ENCODE peak calls at places on chromosomes 16 and 17, in ten cellular contexts. One of them, this sample, is unnamed.

GRCh38 chr17:28371245-28372202 is at the start of gene SARM1:
- DNase-seq in cardiac muscle cell: peak; percentile 95
- DNase-seq in astrocyte of the spinal cord: peak; percentile 92
- DNase-seq in foreskin fibroblast: peak; percentile 88
- DNase-seq in upper lobe of left lung: peak; percentile 95
- DNase-seq in A549: peak; percentile 94
- DNase-seq in kidney epithelial cell: no peak
- DNase-seq in fibroblast of the aortic adventitia: peak; percentile 82
- DNase-seq in MCF 10A: peak; percentile 27
- DNase-seq in IMR-90: peak; percentile 85
- DNase-seq in this sample: peak; percentile 98

GRCh38 chr17:55295411-55296170 is 30.8 kb downstream of the HLF start:
- DNase-seq in cardiac muscle cell: peak; percentile 51
- DNase-seq in astrocyte of the spinal cord: peak; percentile 48
- DNase-seq in foreskin fibroblast: no peak
- DNase-seq in upper lobe of left lung: no peak
- DNase-seq in A549: peak; percentile 68
- DNase-seq in kidney epithelial cell: peak; percentile 31
- DNase-seq in fibroblast of the aortic adventitia: peak; percentile 59
- DNase-seq in MCF 10A: peak; percentile 74
- DNase-seq in IMR-90: peak; percentile 43
- DNase-seq in this sample: peak; percentile 66

GRCh38 chr16:72066747-72067146 is 3.7 kb downstream of the HPR start:
- DNase-seq in cardiac muscle cell: peak; percentile 72
- DNase-seq in astrocyte of the spinal cord: peak; percentile 43
- DNase-seq in foreskin fibroblast: peak; percentile 20
- DNase-seq in upper lobe of left lung: no peak
- DNase-seq in A549: peak; percentile 53
- DNase-seq in kidney epithelial cell: no peak
- DNase-seq in fibroblast of the aortic adventitia: peak; percentile 83
- DNase-seq in MCF 10A: peak; percentile 54
- DNase-seq in IMR-90: peak; percentile 64
- DNase-seq in this sample: no peak

GRCh38 chr17:55750750-55751641 is at the start of gene PCTP:
- DNase-seq in cardiac muscle cell: peak; percentile 94
- DNase-seq in astrocyte of the spinal cord: peak; percentile 93
- DNase-seq in foreskin fibroblast: peak; percentile 94
- DNase-seq in upper lobe of left lung: peak; percentile 96
- DNase-seq in A549: peak; percentile 94
- DNase-seq in kidney epithelial cell: peak; percentile 68
- DNase-seq in fibroblast of the aortic adventitia: peak; percentile 86
- DNase-seq in MCF 10A: peak; percentile 96
- DNase-seq in IMR-90: peak; percentile 87
- DNase-seq in this sample: peak; percentile 94

GRCh38 chr17:80441133-80441578 is 26.2 kb downstream of the ENDOV start:
- DNase-seq in cardiac muscle cell: peak; percentile 90
- DNase-seq in astrocyte of the spinal cord: peak; percentile 23
- DNase-seq in foreskin fibroblast: no peak
- DNase-seq in upper lobe of left lung: peak; percentile 77
- DNase-seq in A549: no peak
- DNase-seq in kidney epithelial cell: no peak
- DNase-seq in fibroblast of the aortic adventitia: peak; percentile 34
- DNase-seq in MCF 10A: peak; percentile 47
- DNase-seq in IMR-90: peak; percentile 36
- DNase-seq in this sample: peak; percentile 97

GRCh38 chr17:76079577-76080206 is 710 bp downstream of the ZACN start:
- DNase-seq in cardiac muscle cell: peak; percentile 24
- DNase-seq in astrocyte of the spinal cord: no peak
- DNase-seq in foreskin fibroblast: no peak
- DNase-seq in upper lobe of left lung: no peak
- DNase-seq in A549: no peak
- DNase-seq in kidney epithelial cell: no peak
- DNase-seq in fibroblast of the aortic adventitia: no peak
- DNase-seq in MCF 10A: no peak
- DNase-seq in IMR-90: no peak
- DNase-seq in this sample: peak; percentile 39

GRCh38 chr17:9239821-9240658 is 218.7 kb downstream of the NTN1 start:
- DNase-seq in cardiac muscle cell: peak; percentile 69
- DNase-seq in astrocyte of the spinal cord: peak; percentile 39
- DNase-seq in foreskin fibroblast: peak; percentile 48
- DNase-seq in upper lobe of left lung: peak; percentile 95
- DNase-seq in A549: peak; percentile 50
- DNase-seq in kidney epithelial cell: no peak
- DNase-seq in fibroblast of the aortic adventitia: peak; percentile 53
- DNase-seq in MCF 10A: peak; percentile 29
- DNase-seq in IMR-90: peak; percentile 39
- DNase-seq in this sample: peak; percentile 72

GRCh38 chr17:80146121-80147034 is 550 bp downstream of the EIF4A3 start:
- DNase-seq in cardiac muscle cell: peak; percentile 32
- DNase-seq in astrocyte of the spinal cord: no peak
- DNase-seq in foreskin fibroblast: no peak
- DNase-seq in upper lobe of left lung: no peak
- DNase-seq in A549: peak; percentile 33
- DNase-seq in kidney epithelial cell: no peak
- DNase-seq in fibroblast of the aortic adventitia: peak; percentile 39
- DNase-seq in MCF 10A: peak; percentile 6
- DNase-seq in IMR-90: peak; percentile 16
- DNase-seq in this sample: no peak

GRCh38 chr17:2707721-2708584 is 3.6 kb downstream of the CLUH start:
- DNase-seq in cardiac muscle cell: peak; percentile 67
- DNase-seq in astrocyte of the spinal cord: no peak
- DNase-seq in foreskin fibroblast: no peak
- DNase-seq in upper lobe of left lung: peak; percentile 78
- DNase-seq in A549: peak; percentile 61
- DNase-seq in kidney epithelial cell: no peak
- DNase-seq in fibroblast of the aortic adventitia: no peak
- DNase-seq in MCF 10A: no peak
- DNase-seq in IMR-90: no peak
- DNase-seq in this sample: peak; percentile 58

GRCh38 chr17:3534881-3535252 is 22.7 kb downstream of the TRPV3 start:
- DNase-seq in cardiac muscle cell: peak; percentile 12
- DNase-seq in astrocyte of the spinal cord: peak; percentile 6
- DNase-seq in foreskin fibroblast: no peak
- DNase-seq in upper lobe of left lung: no peak
- DNase-seq in A549: peak; percentile 75
- DNase-seq in kidney epithelial cell: no peak
- DNase-seq in fibroblast of the aortic adventitia: peak; percentile 75
- DNase-seq in MCF 10A: no peak
- DNase-seq in IMR-90: peak; percentile 10
- DNase-seq in this sample: peak; percentile 26

GRCh38 chr17:15154618-15155017 is 110.5 kb downstream of the PMP22 start:
- DNase-seq in cardiac muscle cell: no peak
- DNase-seq in astrocyte of the spinal cord: no peak
- DNase-seq in foreskin fibroblast: peak; percentile 35
- DNase-seq in upper lobe of left lung: no peak
- DNase-seq in A549: no peak
- DNase-seq in kidney epithelial cell: no peak
- DNase-seq in fibroblast of the aortic adventitia: peak; percentile 25
- DNase-seq in MCF 10A: peak; percentile 31
- DNase-seq in IMR-90: peak; percentile 3
- DNase-seq in this sample: no peak

GRCh38 chr16:79071424-79071823 is 529.1 kb downstream of the MAF start:
- DNase-seq in cardiac muscle cell: peak; percentile 59
- DNase-seq in astrocyte of the spinal cord: no peak
- DNase-seq in foreskin fibroblast: no peak
- DNase-seq in upper lobe of left lung: no peak
- DNase-seq in A549: no peak
- DNase-seq in kidney epithelial cell: no peak
- DNase-seq in fibroblast of the aortic adventitia: no peak
- DNase-seq in MCF 10A: peak; percentile 54
- DNase-seq in IMR-90: no peak
- DNase-seq in this sample: no peak

GRCh38 chr17:19304209-19304608 is 58.3 kb downstream of the B9D1 start:
- DNase-seq in cardiac muscle cell: no peak
- DNase-seq in astrocyte of the spinal cord: peak; percentile 58
- DNase-seq in foreskin fibroblast: peak; percentile 48
- DNase-seq in upper lobe of left lung: no peak
- DNase-seq in A549: peak; percentile 31
- DNase-seq in kidney epithelial cell: peak; percentile 44
- DNase-seq in fibroblast of the aortic adventitia: peak; percentile 26
- DNase-seq in MCF 10A: no peak
- DNase-seq in IMR-90: peak; percentile 79
- DNase-seq in this sample: no peak

GRCh38 chr17:63786117-63786516 is 12.1 kb downstream of the DDX42 start:
- DNase-seq in cardiac muscle cell: no peak
- DNase-seq in astrocyte of the spinal cord: no peak
- DNase-seq in foreskin fibroblast: no peak
- DNase-seq in upper lobe of left lung: no peak
- DNase-seq in A549: no peak
- DNase-seq in kidney epithelial cell: no peak
- DNase-seq in fibroblast of the aortic adventitia: no peak
- DNase-seq in MCF 10A: no peak
- DNase-seq in IMR-90: no peak
- DNase-seq in this sample: no peak
- TF ChIP-seq CTCF in cardiac muscle cell: no peak
- TF ChIP-seq CTCF in astrocyte of the spinal cord: no peak
- TF ChIP-seq CTCF in foreskin fibroblast: no peak
- TF ChIP-seq CTCF in upper lobe of left lung: no peak
- TF ChIP-seq CTCF in A549: no peak
- TF ChIP-seq CTCF in kidney epithelial cell: no peak
- TF ChIP-seq CTCF in fibroblast of the aortic adventitia: no peak
- TF ChIP-seq CTCF in MCF 10A: no peak
- TF ChIP-seq CTCF in IMR-90: no peak
- TF ChIP-seq CTCF in this sample: no peak

DNA sequence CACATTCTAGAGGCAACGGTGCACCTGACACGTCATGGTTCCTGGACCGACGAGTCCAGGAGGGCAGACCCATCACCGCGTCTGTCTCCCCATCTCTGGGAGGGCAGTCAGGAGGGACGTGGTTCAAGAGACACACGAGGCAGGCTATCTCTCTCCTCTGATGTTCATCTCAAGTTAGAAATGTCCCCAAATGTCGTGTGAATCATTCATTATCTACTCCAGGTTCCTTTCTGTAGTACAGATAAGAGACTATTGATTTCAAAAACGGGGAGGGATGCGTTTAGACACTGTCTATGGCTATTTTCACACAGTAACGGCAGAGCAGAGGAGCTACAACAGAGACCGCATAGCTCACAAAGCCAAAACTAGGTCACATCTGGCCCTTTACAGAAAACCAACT is 7.0 kb downstream of the MEAK7 start:
- DNase-seq in cardiac muscle cell: no peak
- DNase-seq in astrocyte of the spinal cord: no peak
- DNase-seq in foreskin fibroblast: no peak
- DNase-seq in upper lobe of left lung: no peak
- DNase-seq in A549: no peak
- DNase-seq in kidney epithelial cell: no peak
- DNase-seq in fibroblast of the aortic adventitia: no peak
- DNase-seq in MCF 10A: no peak
- DNase-seq in IMR-90: no peak
- DNase-seq in this sample: no peak
- TF ChIP-seq CTCF in cardiac muscle cell: no peak
- TF ChIP-seq CTCF in astrocyte of the spinal cord: no peak
- TF ChIP-seq CTCF in foreskin fibroblast: no peak
- TF ChIP-seq CTCF in upper lobe of left lung: no peak
- TF ChIP-seq CTCF in A549: no peak
- TF ChIP-seq CTCF in kidney epithelial cell: no peak
- TF ChIP-seq CTCF in fibroblast of the aortic adventitia: no peak
- TF ChIP-seq CTCF in MCF 10A: no peak
- TF ChIP-seq CTCF in IMR-90: no peak
- TF ChIP-seq CTCF in this sample: no peak

GRCh38 chr16:67804853-67805542 is 1.4 kb downstream of the RANBP10 start:
- DNase-seq in cardiac muscle cell: no peak
- DNase-seq in astrocyte of the spinal cord: no peak
- DNase-seq in foreskin fibroblast: peak; percentile 15
- DNase-seq in upper lobe of left lung: no peak
- DNase-seq in A549: no peak
- DNase-seq in kidney epithelial cell: no peak
- DNase-seq in fibroblast of the aortic adventitia: no peak
- DNase-seq in MCF 10A: no peak
- DNase-seq in IMR-90: peak; percentile 34
- DNase-seq in this sample: no peak

GRCh38 chr16:67805718-67806427 is 487 bp downstream of the RANBP10 start:
- DNase-seq in cardiac muscle cell: peak; percentile 38
- DNase-seq in astrocyte of the spinal cord: no peak
- DNase-seq in foreskin fibroblast: no peak
- DNase-seq in upper lobe of left lung: no peak
- DNase-seq in A549: no peak
- DNase-seq in kidney epithelial cell: no peak
- DNase-seq in fibroblast of the aortic adventitia: no peak
- DNase-seq in MCF 10A: no peak
- DNase-seq in IMR-90: no peak
- DNase-seq in this sample: no peak

GRCh38 chr16:67803894-67804293 is 2.5 kb downstream of the RANBP10 start:
- DNase-seq in cardiac muscle cell: no peak
- DNase-seq in astrocyte of the spinal cord: no peak
- DNase-seq in foreskin fibroblast: no peak
- DNase-seq in upper lobe of left lung: no peak
- DNase-seq in A549: no peak
- DNase-seq in kidney epithelial cell: no peak
- DNase-seq in fibroblast of the aortic adventitia: no peak
- DNase-seq in MCF 10A: no peak
- DNase-seq in IMR-90: no peak
- DNase-seq in this sample: no peak

GRCh38 chr16:67806428-67807147 is at the start of the genes RANBP10 and TSNAXIP1:
- DNase-seq in cardiac muscle cell: peak; percentile 99
- DNase-seq in astrocyte of the spinal cord: peak; percentile 99
- DNase-seq in foreskin fibroblast: peak; percentile 99
- DNase-seq in upper lobe of left lung: peak; percentile 97
- DNase-seq in A549: peak; percentile 99
- DNase-seq in kidney epithelial cell: peak; percentile 98
- DNase-seq in fibroblast of the aortic adventitia: peak; percentile 99
- DNase-seq in MCF 10A: peak; percentile 99
- DNase-seq in IMR-90: peak; percentile 99
- DNase-seq in this sample: peak; percentile 95

GRCh38 chr16:67807148-67807682 is 526 bp downstream of the TSNAXIP1 start:
- DNase-seq in cardiac muscle cell: no peak
- DNase-seq in astrocyte of the spinal cord: no peak
- DNase-seq in foreskin fibroblast: no peak
- DNase-seq in upper lobe of left lung: no peak
- DNase-seq in A549: no peak
- DNase-seq in kidney epithelial cell: no peak
- DNase-seq in fibroblast of the aortic adventitia: no peak
- DNase-seq in MCF 10A: no peak
- DNase-seq in IMR-90: no peak
- DNase-seq in this sample: no peak
- TF ChIP-seq CTCF in cardiac muscle cell: peak; percentile 22
- TF ChIP-seq CTCF in astrocyte of the spinal cord: peak; percentile 11
- TF ChIP-seq CTCF in foreskin fibroblast: peak; percentile 10
- TF ChIP-seq CTCF in upper lobe of left lung: no peak
- TF ChIP-seq CTCF in A549: no peak
- TF ChIP-seq CTCF in kidney epithelial cell: peak; percentile 14
- TF ChIP-seq CTCF in fibroblast of the aortic adventitia: peak; percentile 26
- TF ChIP-seq CTCF in MCF 10A: no peak
- TF ChIP-seq CTCF in IMR-90: peak; percentile 12
- TF ChIP-seq CTCF in this sample: no peak

DNA sequence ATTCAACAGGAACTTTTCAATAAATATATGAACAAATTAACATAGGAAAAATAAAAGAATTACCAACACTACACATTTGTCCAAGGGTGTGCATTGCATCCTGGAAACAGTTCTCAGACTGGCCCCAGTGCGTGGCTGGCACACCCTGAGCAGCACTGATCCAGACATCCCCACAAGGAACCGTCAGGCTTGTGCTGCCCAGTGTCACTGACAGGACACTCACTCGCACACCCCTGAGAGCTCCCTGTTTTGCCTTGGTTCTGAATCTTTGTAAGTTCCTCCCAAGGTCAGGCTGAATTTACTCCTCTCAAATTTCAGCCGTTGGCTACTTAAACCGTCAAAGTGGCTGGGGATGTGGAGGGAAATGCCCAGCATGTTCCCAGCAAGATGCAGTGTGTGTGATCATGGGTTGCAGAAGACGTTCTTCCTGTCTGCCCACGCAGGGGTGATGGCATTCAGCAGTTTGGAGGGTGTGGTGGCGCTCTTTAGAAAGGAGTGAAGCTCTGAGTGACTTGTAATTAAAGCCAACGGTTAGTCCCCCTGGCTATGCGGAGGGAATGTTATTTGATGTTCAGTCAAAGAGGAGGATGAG is 1.7 kb downstream of the MT2A start:
- DNase-seq in cardiac muscle cell: no peak
- DNase-seq in astrocyte of the spinal cord: peak; percentile 94
- DNase-seq in foreskin fibroblast: peak; percentile 95
- DNase-seq in upper lobe of left lung: no peak
- DNase-seq in A549: peak; percentile 75
- DNase-seq in kidney epithelial cell: no peak
- DNase-seq in fibroblast of the aortic adventitia: peak; percentile 90
- DNase-seq in MCF 10A: peak; percentile 97
- DNase-seq in IMR-90: peak; percentile 97
- DNase-seq in this sample: no peak
- TF ChIP-seq CTCF in cardiac muscle cell: no peak
- TF ChIP-seq CTCF in astrocyte of the spinal cord: no peak
- TF ChIP-seq CTCF in foreskin fibroblast: no peak
- TF ChIP-seq CTCF in upper lobe of left lung: no peak
- TF ChIP-seq CTCF in A549: no peak
- TF ChIP-seq CTCF in kidney epithelial cell: no peak
- TF ChIP-seq CTCF in fibroblast of the aortic adventitia: no peak
- TF ChIP-seq CTCF in MCF 10A: no peak
- TF ChIP-seq CTCF in IMR-90: no peak
- TF ChIP-seq CTCF in this sample: no peak

This sample was measured in nephron progenitor cell.